ENCODE peak calls at places on chromosomes 4 and X, in five cellular contexts. One of them, this sample, is unnamed.
A peak's percentile ranks its signal among the peaks of the same experiment; 100 is the strongest.

GRCh38 chr4:182085051-182085480 is 158.1 kb upstream of the TENM3 start:
- DNase-seq in coronary artery: no peak
- DNase-seq in fibroblast of mammary gland: no peak
- DNase-seq in heart left ventricle: no peak
- DNase-seq in mammary epithelial cell: no peak
- DNase-seq in this sample: no peak

GRCh38 chr4:38943355-38943754 is 75.7 kb downstream of the FAM114A1 start:
- DNase-seq in coronary artery: no peak
- DNase-seq in fibroblast of mammary gland: no peak
- DNase-seq in heart left ventricle: peak; percentile 72
- DNase-seq in mammary epithelial cell: no peak
- DNase-seq in this sample: no peak

GRCh38 chrX:40132751-40133150 is 35.0 kb upstream of the BCOR start:
- DNase-seq in coronary artery: peak; percentile 90
- DNase-seq in fibroblast of mammary gland: peak; percentile 87
- DNase-seq in heart left ventricle: peak; percentile 58
- DNase-seq in mammary epithelial cell: peak; percentile 76
- DNase-seq in this sample: no peak

GRCh38 chr4:182642831-182643230 is 274.4 kb downstream of the DCTD start:
- DNase-seq in coronary artery: no peak
- DNase-seq in fibroblast of mammary gland: peak; percentile 57
- DNase-seq in heart left ventricle: no peak
- DNase-seq in mammary epithelial cell: no peak
- DNase-seq in this sample: no peak

GRCh38 chrX:118989886-118990285 is 15.5 kb downstream of the LONRF3 start:
- DNase-seq in coronary artery: no peak
- DNase-seq in fibroblast of mammary gland: no peak
- DNase-seq in heart left ventricle: no peak
- DNase-seq in mammary epithelial cell: no peak
- DNase-seq in this sample: no peak

GRCh38 chr4:18869166-18869565 is 847.6 kb upstream of the LCORL start:
- DNase-seq in coronary artery: no peak
- DNase-seq in fibroblast of mammary gland: peak; percentile 22
- DNase-seq in heart left ventricle: no peak
- DNase-seq in mammary epithelial cell: no peak
- DNase-seq in this sample: no peak

GRCh38 chr4:56653461-56654237 is 27.4 kb downstream of the HOPX start:
- DNase-seq in coronary artery: no peak
- DNase-seq in fibroblast of mammary gland: no peak
- DNase-seq in heart left ventricle: no peak
- DNase-seq in mammary epithelial cell: no peak
- DNase-seq in this sample: no peak

GRCh38 chrX:32744906-32745305 is 466.4 kb downstream of the DMD start:
- DNase-seq in coronary artery: no peak
- DNase-seq in fibroblast of mammary gland: no peak
- DNase-seq in heart left ventricle: no peak
- DNase-seq in mammary epithelial cell: no peak
- DNase-seq in this sample: no peak

GRCh38 chrX:14802943-14803710 is 69.7 kb downstream of the FANCB start:
- DNase-seq in coronary artery: no peak
- DNase-seq in fibroblast of mammary gland: peak; percentile 26
- DNase-seq in heart left ventricle: no peak
- DNase-seq in mammary epithelial cell: peak; percentile 43
- DNase-seq in this sample: no peak

GRCh38 chr4:2072971-2073807 is 14.1 kb downstream of the NAT8L start:
- DNase-seq in coronary artery: no peak
- DNase-seq in fibroblast of mammary gland: no peak
- DNase-seq in heart left ventricle: peak; percentile 50
- DNase-seq in mammary epithelial cell: no peak
- DNase-seq in this sample: no peak

GRCh38 chrX:111181883-111182400 is 86.0 kb downstream of the PAK3 start:
- DNase-seq in coronary artery: no peak
- DNase-seq in fibroblast of mammary gland: no peak
- DNase-seq in heart left ventricle: no peak
- DNase-seq in mammary epithelial cell: no peak
- DNase-seq in this sample: no peak

GRCh38 chr4:92305878-92306520 is 2.2 kb downstream of the GRID2 start:
- DNase-seq in coronary artery: no peak
- DNase-seq in fibroblast of mammary gland: no peak
- DNase-seq in heart left ventricle: no peak
- DNase-seq in mammary epithelial cell: no peak
- DNase-seq in this sample: peak; percentile 77

GRCh38 chrX:22135171-22135711 is 103.1 kb downstream of the PHEX start:
- DNase-seq in coronary artery: no peak
- DNase-seq in fibroblast of mammary gland: peak; percentile 78
- DNase-seq in heart left ventricle: no peak
- DNase-seq in mammary epithelial cell: peak; percentile 73
- DNase-seq in this sample: no peak

GRCh38 chr4:152090543-152090942 is 329.7 kb upstream of the GATB start:
- DNase-seq in coronary artery: no peak
- DNase-seq in fibroblast of mammary gland: peak; percentile 29
- DNase-seq in heart left ventricle: no peak
- DNase-seq in mammary epithelial cell: no peak
- DNase-seq in this sample: no peak

GRCh38 chr4:19700951-19701350 is 550.8 kb upstream of the SLIT2 start:
- DNase-seq in coronary artery: no peak
- DNase-seq in fibroblast of mammary gland: peak; percentile 66
- DNase-seq in heart left ventricle: no peak
- DNase-seq in mammary epithelial cell: no peak
- DNase-seq in this sample: no peak

GRCh38 chr4:139853309-139853708 is 187.7 kb downstream of the MGST2 start:
- DNase-seq in coronary artery: no peak
- DNase-seq in fibroblast of mammary gland: no peak
- DNase-seq in heart left ventricle: no peak
- DNase-seq in mammary epithelial cell: no peak
- DNase-seq in this sample: no peak

GRCh38 chrX:13059676-13060499 is 15.5 kb upstream of the FAM9C start:
- DNase-seq in coronary artery: no peak
- DNase-seq in fibroblast of mammary gland: peak; percentile 86
- DNase-seq in heart left ventricle: no peak
- DNase-seq in mammary epithelial cell: peak; percentile 53
- DNase-seq in this sample: no peak

GRCh38 chr4:166687828-166688227 is 546.5 kb downstream of the SPOCK3 start:
- DNase-seq in coronary artery: no peak
- DNase-seq in fibroblast of mammary gland: no peak
- DNase-seq in heart left ventricle: no peak
- DNase-seq in mammary epithelial cell: no peak
- DNase-seq in this sample: no peak

GRCh38 chrX:34521563-34521962 is 135.5 kb downstream of the TMEM47 start:
- DNase-seq in coronary artery: no peak
- DNase-seq in fibroblast of mammary gland: peak; percentile 3
- DNase-seq in heart left ventricle: no peak
- DNase-seq in mammary epithelial cell: peak; percentile 21
- DNase-seq in this sample: no peak

GRCh38 chr4:71333960-71334951 is 4.6 kb upstream of the SLC4A4 start:
- DNase-seq in coronary artery: no peak
- DNase-seq in fibroblast of mammary gland: peak; percentile 19
- DNase-seq in heart left ventricle: no peak
- DNase-seq in mammary epithelial cell: peak; percentile 10
- DNase-seq in this sample: no peak

GRCh38 chrX:109714340-109714958 is 18.6 kb downstream of the ACSL4 start:
- DNase-seq in coronary artery: no peak
- DNase-seq in fibroblast of mammary gland: peak; percentile 84
- DNase-seq in heart left ventricle: no peak
- DNase-seq in mammary epithelial cell: peak; percentile 75
- DNase-seq in this sample: no peak

GRCh38 chrX:49175435-49175834 is 3.7 kb downstream of the PLP2 start:
- DNase-seq in coronary artery: no peak
- DNase-seq in fibroblast of mammary gland: no peak
- DNase-seq in heart left ventricle: no peak
- DNase-seq in mammary epithelial cell: no peak
- DNase-seq in this sample: no peak

GRCh38 chrX:147602297-147602696 is 309.4 kb upstream of the FMR1 start:
- DNase-seq in coronary artery: no peak
- DNase-seq in fibroblast of mammary gland: no peak
- DNase-seq in heart left ventricle: no peak
- DNase-seq in mammary epithelial cell: no peak
- DNase-seq in this sample: no peak

GRCh38 chr4:101033986-101034385 is 313.3 kb downstream of the PPP3CA start:
- DNase-seq in coronary artery: no peak
- DNase-seq in fibroblast of mammary gland: no peak
- DNase-seq in heart left ventricle: no peak
- DNase-seq in mammary epithelial cell: no peak
- DNase-seq in this sample: no peak

GRCh38 chr4:101696276-101697010 is 94.1 kb upstream of the BANK1 start:
- DNase-seq in coronary artery: no peak
- DNase-seq in fibroblast of mammary gland: no peak
- DNase-seq in heart left ventricle: no peak
- DNase-seq in mammary epithelial cell: no peak
- DNase-seq in this sample: no peak

GRCh38 chr4:8410641-8411271 is 29.8 kb downstream of the ACOX3 start:
- DNase-seq in coronary artery: no peak
- DNase-seq in fibroblast of mammary gland: peak; percentile 47
- DNase-seq in heart left ventricle: peak; percentile 78
- DNase-seq in mammary epithelial cell: peak; percentile 33
- DNase-seq in this sample: no peak

GRCh38 chr4:26235500-26235899 is 85.3 kb upstream of the RBPJ start:
- DNase-seq in coronary artery: no peak
- DNase-seq in fibroblast of mammary gland: peak; percentile 80
- DNase-seq in heart left ventricle: no peak
- DNase-seq in mammary epithelial cell: peak; percentile 49
- DNase-seq in this sample: peak; percentile 91

GRCh38 chr4:109411964-109412363 is 21.7 kb upstream of the SEC24B start:
- DNase-seq in coronary artery: no peak
- DNase-seq in fibroblast of mammary gland: no peak
- DNase-seq in heart left ventricle: peak; percentile 72
- DNase-seq in mammary epithelial cell: no peak
- DNase-seq in this sample: no peak

GRCh38 chr4:109408711-109409110 is 24.9 kb upstream of the SEC24B start:
- DNase-seq in coronary artery: no peak
- DNase-seq in fibroblast of mammary gland: no peak
- DNase-seq in heart left ventricle: no peak
- DNase-seq in mammary epithelial cell: peak; percentile 6
- DNase-seq in this sample: no peak

GRCh38 chr4:109410226-109410625 is 23.4 kb upstream of the SEC24B start:
- DNase-seq in coronary artery: no peak
- DNase-seq in fibroblast of mammary gland: no peak
- DNase-seq in heart left ventricle: no peak
- DNase-seq in mammary epithelial cell: peak; percentile 4
- DNase-seq in this sample: no peak

GRCh38 chr4:109410776-109411175 is 22.8 kb upstream of the SEC24B start:
- DNase-seq in coronary artery: no peak
- DNase-seq in fibroblast of mammary gland: no peak
- DNase-seq in heart left ventricle: no peak
- DNase-seq in mammary epithelial cell: peak; percentile 56
- DNase-seq in this sample: no peak

GRCh38 chr4:109406337-109406931 is 27.2 kb upstream of the SEC24B start:
- DNase-seq in coronary artery: no peak
- DNase-seq in fibroblast of mammary gland: peak; percentile 72
- DNase-seq in heart left ventricle: no peak
- DNase-seq in mammary epithelial cell: peak; percentile 49
- DNase-seq in this sample: no peak
- TF ChIP-seq CTCF in coronary artery: no peak
- TF ChIP-seq CTCF in fibroblast of mammary gland: peak; percentile 71
- TF ChIP-seq CTCF in heart left ventricle: peak; percentile 69
- TF ChIP-seq CTCF in mammary epithelial cell: peak; percentile 77
- TF ChIP-seq CTCF in this sample: peak; percentile 83

GRCh38 chrX:31215277-31215815 is 143.5 kb upstream of the FTHL17 start:
- DNase-seq in coronary artery: no peak
- DNase-seq in fibroblast of mammary gland: no peak
- DNase-seq in heart left ventricle: no peak
- DNase-seq in mammary epithelial cell: no peak
- DNase-seq in this sample: no peak

GRCh38 chrX:31217111-31217510 is 145.3 kb upstream of the FTHL17 start:
- DNase-seq in coronary artery: no peak
- DNase-seq in fibroblast of mammary gland: no peak
- DNase-seq in heart left ventricle: no peak
- DNase-seq in mammary epithelial cell: no peak
- DNase-seq in this sample: no peak

GRCh38 chrX:31212856-31213748 is 141.3 kb upstream of the FTHL17 start:
- DNase-seq in coronary artery: no peak
- DNase-seq in fibroblast of mammary gland: no peak
- DNase-seq in heart left ventricle: no peak
- DNase-seq in mammary epithelial cell: peak; percentile 43
- DNase-seq in this sample: no peak

GRCh38 chrX:31209005-31209612 is 137.3 kb upstream of the FTHL17 start:
- DNase-seq in coronary artery: no peak
- DNase-seq in fibroblast of mammary gland: no peak
- DNase-seq in heart left ventricle: no peak
- DNase-seq in mammary epithelial cell: peak; percentile 44
- DNase-seq in this sample: no peak

GRCh38 chrX:31213941-31214340 is 142.1 kb upstream of the FTHL17 start:
- DNase-seq in coronary artery: no peak
- DNase-seq in fibroblast of mammary gland: peak; percentile 26
- DNase-seq in heart left ventricle: no peak
- DNase-seq in mammary epithelial cell: peak; percentile 32
- DNase-seq in this sample: no peak
- TF ChIP-seq CTCF in coronary artery: peak; percentile 15
- TF ChIP-seq CTCF in fibroblast of mammary gland: peak; percentile 64
- TF ChIP-seq CTCF in heart left ventricle: peak; percentile 48
- TF ChIP-seq CTCF in mammary epithelial cell: peak; percentile 81
- TF ChIP-seq CTCF in this sample: peak; percentile 55

GRCh38 chr4:112908511-112908910 is 140.9 kb upstream of the ANK2 start:
- DNase-seq in coronary artery: no peak
- DNase-seq in fibroblast of mammary gland: peak; percentile 28
- DNase-seq in heart left ventricle: no peak
- DNase-seq in mammary epithelial cell: no peak
- DNase-seq in this sample: no peak

GRCh38 chr4:112905728-112906127 is 143.7 kb upstream of the ANK2 start:
- DNase-seq in coronary artery: no peak
- DNase-seq in fibroblast of mammary gland: no peak
- DNase-seq in heart left ventricle: no peak
- DNase-seq in mammary epithelial cell: no peak
- DNase-seq in this sample: no peak

GRCh38 chr4:112910109-112910736 is 139.2 kb upstream of the ANK2 start:
- DNase-seq in coronary artery: no peak
- DNase-seq in fibroblast of mammary gland: peak; percentile 73
- DNase-seq in heart left ventricle: no peak
- DNase-seq in mammary epithelial cell: no peak
- DNase-seq in this sample: no peak
- TF ChIP-seq CTCF in coronary artery: no peak
- TF ChIP-seq CTCF in fibroblast of mammary gland: peak; percentile 28
- TF ChIP-seq CTCF in heart left ventricle: no peak
- TF ChIP-seq CTCF in mammary epithelial cell: no peak
- TF ChIP-seq CTCF in this sample: peak; percentile 46

GRCh38 chr4:107167051-107167450 is 130.9 kb upstream of the DKK2 start:
- DNase-seq in coronary artery: no peak
- DNase-seq in fibroblast of mammary gland: no peak
- DNase-seq in heart left ventricle: no peak
- DNase-seq in mammary epithelial cell: no peak
- DNase-seq in this sample: no peak

GRCh38 chr4:107164962-107165361 is 128.8 kb upstream of the DKK2 start:
- DNase-seq in coronary artery: no peak
- DNase-seq in fibroblast of mammary gland: no peak
- DNase-seq in heart left ventricle: no peak
- DNase-seq in mammary epithelial cell: no peak
- DNase-seq in this sample: no peak

DNA sequence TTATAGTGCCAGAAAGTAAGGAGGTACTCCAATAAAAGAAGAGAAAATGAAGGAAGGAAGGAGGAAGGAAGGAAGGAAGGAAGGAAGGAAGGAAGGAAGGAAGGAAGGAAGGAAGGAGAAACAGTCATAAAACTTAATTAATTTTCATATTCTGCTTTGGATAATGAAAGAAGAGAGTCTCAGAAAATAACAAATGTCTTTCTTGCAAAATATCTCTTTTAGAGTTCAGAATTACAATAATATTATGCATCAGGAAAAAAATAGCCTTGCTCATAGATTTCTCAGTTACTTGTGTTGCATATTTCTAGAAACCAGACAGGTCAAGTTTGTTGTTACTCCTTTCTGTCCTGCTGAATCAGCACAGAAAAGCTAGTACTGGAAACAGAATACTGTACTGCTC is 130.1 kb upstream of the DKK2 start:
- DNase-seq in coronary artery: no peak
- DNase-seq in fibroblast of mammary gland: no peak
- DNase-seq in heart left ventricle: no peak
- DNase-seq in mammary epithelial cell: no peak
- DNase-seq in this sample: no peak
- TF ChIP-seq CTCF in coronary artery: no peak
- TF ChIP-seq CTCF in fibroblast of mammary gland: no peak
- TF ChIP-seq CTCF in heart left ventricle: no peak
- TF ChIP-seq CTCF in mammary epithelial cell: no peak
- TF ChIP-seq CTCF in this sample: no peak

This sample was measured in osteocyte.